ENCODE peak calls at places on chromosome 7, in five cellular contexts. P is Jurkat, Clone E6-1; M is Peyer's patch; F is amniotic epithelial cell; W is MCF 10A. K is an unnamed sample.

GRCh38 chr7:156827587-156828203 is 65.3 kb downstream of the LMBR1 start:
- DNase-seq in P (no peak), M (no peak), F (peak; percentile 25), W (peak; percentile 24), K (no peak)

GRCh38 chr7:152588350-152588749 is 87.6 kb downstream of the XRCC2 start:
- DNase-seq in P (no peak), M (no peak), F (peak; percentile 84), W (peak; percentile 59), K (no peak)

GRCh38 chr7:7416031-7416968 is 119.4 kb downstream of the COL28A1 start:
- DNase-seq in P (peak; percentile 55), M (peak; percentile 66), F (peak; percentile 84), W (peak; percentile 30), K (no peak)

GRCh38 chr7:3956949-3957348 is 655.9 kb downstream of the SDK1 start:
- DNase-seq in P (no peak), M (no peak), F (no peak), W (no peak), K (no peak)

GRCh38 chr7:68697821-68698280 is 900.4 kb upstream of the AUTS2 start:
- DNase-seq in P (no peak), M (no peak), F (no peak), W (no peak), K (no peak)

GRCh38 chr7:151658778-151659177 is 139.1 kb upstream of the RHEB start:
- DNase-seq in P (no peak), M (no peak), F (peak; percentile 54), W (no peak), K (no peak)

GRCh38 chr7:15832996-15833395 is 146.5 kb upstream of the MEOX2 start:
- DNase-seq in P (no peak), M (peak; percentile 57), F (no peak), W (no peak), K (no peak)

GRCh38 chr7:113783403-113783802 is 135.4 kb downstream of the PPP1R3A start:
- DNase-seq in P (no peak), M (no peak), F (no peak), W (no peak), K (no peak)

GRCh38 chr7:29255199-29255838 is 60.7 kb downstream of the CHN2 start:
- DNase-seq in P (no peak), M (no peak), F (peak; percentile 30), W (peak; percentile 38), K (no peak)

GRCh38 chr7:78039791-78040776 is 241.5 kb downstream of the PHTF2 start:
- DNase-seq in P (no peak), M (peak; percentile 68), F (peak; percentile 7), W (no peak), K (peak; percentile 54)

GRCh38 chr7:135197906-135198655 is 13.2 kb downstream of the WDR91 start:
- DNase-seq in P (no peak), M (no peak), F (peak; percentile 55), W (no peak), K (no peak)

GRCh38 chr7:7228472-7228871 is 46.1 kb downstream of the C1GALT1 start:
- DNase-seq in P (no peak), M (no peak), F (peak; percentile 11), W (no peak), K (no peak)

GRCh38 chr7:23062452-23062851 is 43.1 kb upstream of the KLHL7 start:
- DNase-seq in P (no peak), M (no peak), F (peak; percentile 59), W (peak; percentile 83), K (no peak)

K was measured in DND-41.